ENCODE peak calls at places on chromosomes 16 and 17, in seven cellular contexts. Q, Z, V, A, B, G and C are unnamed samples.

GRCh38 chr16:57245472-57246113 is 534 bp downstream of the ARL2BP start:
- DNase-seq in Q (peak; percentile 49), Z (peak; percentile 71), V (no peak), A (peak; percentile 36), B (no peak), G (peak; percentile 55), C (no peak)

GRCh38 chr16:48409839-48410610 is 24.8 kb upstream of the SIAH1 start:
- DNase-seq in Q (peak; percentile 72), Z (peak; percentile 61), V (no peak), A (no peak), B (no peak), G (no peak), C (no peak)

GRCh38 chr17:73950515-73950914 is 253.0 kb upstream of the RPL38 start:
- DNase-seq in Q (no peak), Z (no peak), V (no peak), A (no peak), B (peak; percentile 56), G (no peak), C (no peak)

GRCh38 chr17:39152134-39152884 is 872 bp upstream of the PLXDC1 start:
- DNase-seq in Q (peak; percentile 54), Z (no peak), V (no peak), A (no peak), B (no peak), G (no peak), C (no peak)

GRCh38 chr17:82603981-82604448 is 44.2 kb downstream of the WDR45B start:
- DNase-seq in Q (no peak), Z (peak; percentile 62), V (no peak), A (peak; percentile 36), B (no peak), G (no peak), C (no peak)

GRCh38 chr17:80259642-80260535 is 763 bp upstream of the RNF213 start:
- DNase-seq in Q (peak; percentile 95), Z (peak; percentile 89), V (no peak), A (peak; percentile 66), B (peak; percentile 82), G (peak; percentile 81), C (no peak)

GRCh38 chr17:55120651-55121050 is 144.1 kb upstream of the HLF start:
- DNase-seq in Q (no peak), Z (no peak), V (no peak), A (no peak), B (no peak), G (no peak), C (no peak)

GRCh38 chr16:24382929-24383328 is 126.8 kb downstream of the CACNG3 start:
- DNase-seq in Q (no peak), Z (no peak), V (no peak), A (no peak), B (peak; percentile 39), G (no peak), C (no peak)

GRCh38 chr17:61393904-61394629 is 5.6 kb upstream of the TBX2 start:
- DNase-seq in Q (no peak), Z (peak; percentile 25), V (no peak), A (no peak), B (no peak), G (no peak), C (no peak)

GRCh38 chr16:1433756-1434155 is 2.9 kb downstream of the PERCC1 start:
- DNase-seq in Q (no peak), Z (no peak), V (no peak), A (no peak), B (no peak), G (no peak), C (no peak)

GRCh38 chr17:36001109-36001735 is at the start of gene CCL15:
- DNase-seq in Q (no peak), Z (peak; percentile 59), V (no peak), A (no peak), B (peak; percentile 25), G (no peak), C (peak; percentile 34)

GRCh38 chr16:58094791-58095574 is 34.2 kb downstream of the CFAP20 start:
- DNase-seq in Q (no peak), Z (no peak), V (no peak), A (no peak), B (no peak), G (no peak), C (no peak)

GRCh38 chr17:63700528-63701441 is 860 bp upstream of the LIMD2 start:
- DNase-seq in Q (no peak), Z (peak; percentile 76), V (no peak), A (peak; percentile 63), B (peak; percentile 69), G (peak; percentile 61), C (no peak)

GRCh38 chr16:28168991-28169554 is 42.7 kb downstream of the XPO6 start:
- DNase-seq in Q (no peak), Z (no peak), V (no peak), A (no peak), B (no peak), G (no peak), C (no peak)

GRCh38 chr17:44828919-44829557 is 1.0 kb downstream of the GJC1 start:
- DNase-seq in Q (no peak), Z (no peak), V (no peak), A (peak; percentile 65), B (no peak), G (no peak), C (no peak)

GRCh38 chr17:73645050-73645871 is 1.0 kb upstream of the SDK2 start:
- DNase-seq in Q (peak; percentile 40), Z (no peak), V (no peak), A (no peak), B (peak; percentile 73), G (peak; percentile 38), C (peak; percentile 72)

GRCh38 chr16:89484923-89485679 is 5.3 kb downstream of the ANKRD11 start:
- DNase-seq in Q (no peak), Z (peak; percentile 42), V (no peak), A (no peak), B (no peak), G (no peak), C (no peak)

DNA sequence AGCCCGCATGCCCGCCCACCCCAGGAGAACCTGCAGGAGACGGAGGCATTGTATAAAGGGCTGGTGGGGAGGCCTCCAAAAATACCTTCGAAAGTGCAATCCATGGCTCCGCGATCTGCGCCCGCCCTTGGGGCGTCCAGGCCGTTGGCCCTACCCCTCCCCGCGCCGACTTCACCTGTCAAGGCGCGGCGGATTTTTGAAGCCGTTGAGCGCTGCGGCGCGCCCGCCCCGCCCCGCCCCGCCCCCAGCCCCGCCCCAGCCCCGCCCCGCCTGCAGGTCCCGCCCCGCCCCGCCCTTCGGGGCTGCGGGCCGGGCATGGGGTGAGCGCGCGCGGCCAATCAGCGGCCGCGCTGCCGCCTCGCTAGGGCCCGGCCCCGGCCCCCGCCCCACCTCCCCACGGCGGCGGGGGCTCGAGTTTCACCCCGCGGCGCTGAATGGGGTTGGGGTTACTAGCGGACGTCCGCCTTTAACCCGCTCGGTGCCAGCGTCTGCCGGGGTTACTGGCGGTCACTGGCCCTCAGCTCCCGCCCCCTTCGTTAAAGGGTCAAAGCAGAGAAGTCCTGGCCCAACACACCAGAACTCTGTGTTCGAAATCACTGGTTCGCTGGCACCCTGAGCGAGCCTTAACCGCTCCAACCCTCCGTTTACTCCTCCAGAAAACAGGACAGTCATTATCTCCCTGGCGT is 13.2 kb downstream of the SREBF1 start:
- DNase-seq in Q (peak; percentile 98), Z (peak; percentile 92), V (peak; percentile 97), A (peak; percentile 68), B (peak; percentile 97), G (peak; percentile 90), C (no peak)
- H3K4me1 ChIP-seq in Q (peaks cover 96% of the 10 kb centered on the region), Z (peaks cover 82% of the 10 kb centered on the region), V (peaks cover 91% of the 10 kb centered on the region), A (peaks cover 34% of the 10 kb centered on the region), B (peaks cover 11% of the 10 kb centered on the region), G (peaks cover 74% of the 10 kb centered on the region), C (peaks cover 91% of the 10 kb centered on the region)

DNA sequence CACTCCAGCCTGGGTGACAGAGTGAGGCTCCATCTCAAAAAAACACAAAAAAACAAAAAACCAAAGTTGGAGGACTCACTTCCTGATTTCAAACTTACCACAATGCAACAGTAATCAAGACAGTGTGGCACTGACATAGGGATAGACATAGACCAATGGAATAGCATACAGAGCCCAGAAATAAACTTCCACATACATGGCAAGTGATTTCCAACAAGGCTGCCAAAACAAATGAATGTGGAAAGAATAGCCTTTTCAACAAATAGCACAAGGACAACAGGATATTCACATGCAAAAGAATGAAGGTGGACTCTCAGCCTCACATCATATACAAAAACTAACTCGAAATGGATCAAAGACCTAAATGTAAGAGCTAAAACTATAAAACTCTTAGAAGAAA is 36.8 kb upstream of the RASD1 start:
- DNase-seq in Q (no peak), Z (no peak), V (no peak), A (no peak), B (no peak), G (no peak), C (no peak)
- H3K4me1 ChIP-seq in Q (peaks cover 37% of the 10 kb centered on the region), Z (peaks cover 11% of the 10 kb centered on the region), V (no peaks in the 10 kb centered on the region), A (no peaks in the 10 kb centered on the region), B (no peaks in the 10 kb centered on the region), G (peaks cover 10% of the 10 kb centered on the region), C (no peaks in the 10 kb centered on the region)

GRCh38 chr17:78340183-78340955 is 19.5 kb downstream of the SOCS3 start:
- DNase-seq in Q (no peak), Z (no peak), V (no peak), A (no peak), B (no peak), G (no peak), C (no peak)
- H3K4me1 ChIP-seq in Q (peaks cover 79% of the 10 kb centered on the region), Z (peaks cover 23% of the 10 kb centered on the region), V (peaks cover 45% of the 10 kb centered on the region), A (peaks cover 30% of the 10 kb centered on the region), B (no peaks in the 10 kb centered on the region), G (peaks cover 40% of the 10 kb centered on the region), C (peaks cover 33% of the 10 kb centered on the region)

DNA sequence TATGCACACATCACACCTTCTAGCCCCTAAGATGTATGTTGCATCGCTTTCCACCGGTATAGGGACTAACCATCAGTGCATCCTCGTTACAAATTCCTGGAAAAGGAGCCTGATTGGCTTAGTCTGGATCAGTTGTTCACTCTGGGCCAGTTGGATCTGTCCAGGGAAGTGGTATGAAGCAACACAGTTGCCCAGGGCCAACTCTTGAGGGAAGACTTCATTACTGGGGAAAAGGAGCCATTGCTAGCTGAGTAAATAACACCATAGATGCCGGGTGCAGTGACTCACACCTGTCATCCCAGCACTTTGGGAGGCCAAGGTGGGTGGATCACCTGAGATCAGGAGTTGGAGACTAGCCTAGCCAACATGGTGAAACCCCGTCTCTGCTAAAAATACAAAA is 275.2 kb upstream of the RBFOX1 start:
- DNase-seq in Q (no peak), Z (no peak), V (no peak), A (no peak), B (no peak), G (no peak), C (no peak)
- H3K4me1 ChIP-seq in Q (no peaks in the 10 kb centered on the region), Z (no peaks in the 10 kb centered on the region), V (no peaks in the 10 kb centered on the region), A (no peaks in the 10 kb centered on the region), B (no peaks in the 10 kb centered on the region), G (no peaks in the 10 kb centered on the region), C (no peaks in the 10 kb centered on the region)

GRCh38 chr17:28948873-28949184 is 2.5 kb downstream of the PHF12 start:
- DNase-seq in Q (peak; percentile 46), Z (no peak), V (no peak), A (no peak), B (peak; percentile 74), G (no peak), C (no peak)
- H3K4me1 ChIP-seq in Q (peaks cover 29% of the 10 kb centered on the region), Z (peaks cover 26% of the 10 kb centered on the region), V (peaks cover 67% of the 10 kb centered on the region), A (peaks cover 39% of the 10 kb centered on the region), B (peaks cover 7% of the 10 kb centered on the region), G (peaks cover 55% of the 10 kb centered on the region), C (peaks cover 60% of the 10 kb centered on the region)

DNA sequence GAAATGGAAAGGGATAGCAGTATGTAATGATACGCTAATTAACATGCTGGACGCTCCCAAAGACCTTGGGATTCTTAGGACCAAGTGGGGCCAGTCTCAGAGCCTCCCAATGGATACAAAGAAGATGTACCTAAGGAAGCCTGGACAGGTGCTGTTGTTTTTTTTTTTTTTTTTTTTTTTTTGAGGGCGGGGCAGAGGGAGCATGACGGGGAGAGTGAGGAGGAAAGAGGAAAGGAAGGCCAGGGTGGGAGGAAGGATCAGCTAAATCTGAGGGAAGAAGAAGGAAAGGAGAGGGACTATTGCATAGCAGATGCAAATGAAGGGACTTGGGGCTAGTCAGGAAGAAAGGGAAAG is 2.5 kb downstream of the VAMP2 start:
- DNase-seq in Q (no peak), Z (no peak), V (no peak), A (no peak), B (no peak), G (peak; percentile 1), C (no peak)
- H3K4me1 ChIP-seq in Q (peaks cover 49% of the 10 kb centered on the region), Z (peaks cover 58% of the 10 kb centered on the region), V (peaks cover 77% of the 10 kb centered on the region), A (peaks cover 32% of the 10 kb centered on the region), B (peaks cover 3% of the 10 kb centered on the region), G (peaks cover 38% of the 10 kb centered on the region), C (peaks cover 61% of the 10 kb centered on the region)